ENCODE peak calls at places on chromosomes 1 and 21, in seven cellular contexts. K is H9, N is mesendoderm, Y is IMR-90, O is trophoblast cell, L is H1, W is mesenchymal stem cell. S is an unnamed sample.
A peak's percentile ranks its signal among the peaks of the same experiment; 100 is the strongest.

GRCh38 chr21:45001134-45002095 is 61.6 kb downstream of the SLX9 start:
- DNase-seq in L (no peak), O (no peak), Y (peak; percentile 65), K (no peak), W (no peak), N (no peak), S (no peak)

GRCh38 chr1:44246806-44247205 is 33.5 kb downstream of the DMAP1 start:
- DNase-seq in N (no peak), K (no peak), Y (no peak), W (no peak), L (no peak), O (no peak), S (no peak)

GRCh38 chr1:202586018-202586821 is 124.0 kb downstream of the SYT2 start:
- DNase-seq in O (no peak), L (no peak), K (no peak), N (peak; percentile 88), W (peak; percentile 68), Y (peak; percentile 38), S (no peak)

GRCh38 chr1:196933531-196934189 is 9.9 kb upstream of the CFHR2 start:
- DNase-seq in N (no peak), O (no peak), W (no peak), L (peak; percentile 50), K (peak; percentile 60), Y (no peak), S (no peak)

GRCh38 chr1:53075206-53075605 is 13.2 kb downstream of the PODN start:
- DNase-seq in K (no peak), N (no peak), O (no peak), L (no peak), W (no peak), Y (no peak), S (no peak)

GRCh38 chr1:155504207-155504606 is 58.4 kb downstream of the ASH1L start:
- DNase-seq in O (no peak), W (peak; percentile 44), K (no peak), Y (peak; percentile 42), L (no peak), N (peak; percentile 21), S (no peak)

GRCh38 chr1:31413405-31414005 is 492 bp downstream of the SERINC2 start:
- DNase-seq in N (peak; percentile 51), L (peak; percentile 74), O (peak; percentile 38), W (peak; percentile 59), K (no peak), Y (no peak), S (peak; percentile 43)

GRCh38 chr1:9313576-9313975 is 20.9 kb downstream of the SPSB1 start:
- DNase-seq in Y (no peak), O (no peak), W (no peak), L (no peak), N (no peak), K (no peak), S (no peak)

GRCh38 chr1:215022204-215022603 is 60.3 kb upstream of the KCNK2 start:
- DNase-seq in W (no peak), O (no peak), L (no peak), K (no peak), Y (peak; percentile 16), N (no peak), S (no peak)

GRCh38 chr1:46589529-46589928 is 14.5 kb downstream of the MKNK1 start:
- DNase-seq in N (no peak), K (no peak), W (no peak), L (no peak), O (no peak), Y (no peak), S (no peak)
- H4K8ac ChIP-seq in N (no peak overlapping the region), K (no peak overlapping the region), W (no peak overlapping the region), L (no peak overlapping the region), O (no peak overlapping the region), Y (no peak overlapping the region), S (no peak overlapping the region)

GRCh38 chr1:51000160-51000559 is 30.1 kb downstream of the CDKN2C start:
- DNase-seq in Y (no peak), W (no peak), L (no peak), K (no peak), O (no peak), N (no peak), S (no peak)
- H4K8ac ChIP-seq in Y (no peak overlapping the region), W (no peak overlapping the region), L (no peak overlapping the region), K (no peak overlapping the region), O (no peak overlapping the region), N (no peak overlapping the region), S (no peak overlapping the region)

GRCh38 chr1:38050397-38051141 is 4.0 kb upstream of the POU3F1 start:
- DNase-seq in N (no peak), L (no peak), Y (peak; percentile 23), O (no peak), K (no peak), W (no peak), S (no peak)

GRCh38 chr1:38055965-38056364 is 9.4 kb upstream of the POU3F1 start:
- DNase-seq in W (no peak), K (no peak), Y (no peak), N (no peak), L (no peak), O (no peak), S (no peak)

GRCh38 chr1:38055398-38055797 is 8.8 kb upstream of the POU3F1 start:
- DNase-seq in K (no peak), L (no peak), W (no peak), N (no peak), Y (no peak), O (no peak), S (no peak)

GRCh38 chr1:38052750-38053415 is 6.3 kb upstream of the POU3F1 start:
- DNase-seq in Y (no peak), W (no peak), O (no peak), L (peak; percentile 68), K (peak; percentile 79), N (peak; percentile 62), S (no peak)

DNA sequence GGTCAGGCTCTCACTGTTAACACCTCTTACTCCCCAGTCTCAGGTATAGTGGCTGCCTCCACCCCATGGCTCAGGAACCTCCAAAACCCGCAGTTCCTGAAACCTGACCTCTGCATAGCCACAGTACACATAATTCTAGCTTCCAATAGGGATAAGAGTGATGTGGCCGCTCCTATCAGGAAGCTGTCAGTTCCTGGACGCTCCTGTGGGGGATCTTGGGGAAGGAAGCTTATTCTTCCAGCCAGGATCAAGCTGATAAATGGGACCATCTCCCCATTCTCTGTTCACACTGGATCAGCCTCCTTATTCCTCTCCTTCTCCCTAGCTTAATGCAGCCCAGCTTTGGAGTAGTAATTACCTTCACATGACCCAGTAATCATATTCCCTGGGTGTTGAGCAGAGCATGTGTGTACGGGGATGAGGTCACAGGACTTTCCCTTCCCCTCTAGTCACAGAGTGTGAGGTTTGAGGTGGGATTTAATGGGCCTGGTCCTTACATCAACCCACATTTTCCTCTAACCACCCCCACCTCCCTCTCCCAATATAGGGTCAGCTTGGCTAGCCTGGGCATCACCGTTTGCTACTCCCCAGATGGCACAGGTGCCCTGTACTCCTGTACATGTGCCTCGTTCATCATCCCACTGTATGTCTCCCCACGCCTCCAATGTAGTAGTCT is 7.0 kb upstream of the POU3F1 start:
- DNase-seq in Y (no peak), K (no peak), L (no peak), O (no peak), W (no peak), N (no peak), S (no peak)
- H4K8ac ChIP-seq in Y (no peak overlapping the region), K (no peak overlapping the region), L (no peak overlapping the region), O (no peak overlapping the region), W (no peak overlapping the region), N (no peak overlapping the region), S (no peak overlapping the region)

DNA sequence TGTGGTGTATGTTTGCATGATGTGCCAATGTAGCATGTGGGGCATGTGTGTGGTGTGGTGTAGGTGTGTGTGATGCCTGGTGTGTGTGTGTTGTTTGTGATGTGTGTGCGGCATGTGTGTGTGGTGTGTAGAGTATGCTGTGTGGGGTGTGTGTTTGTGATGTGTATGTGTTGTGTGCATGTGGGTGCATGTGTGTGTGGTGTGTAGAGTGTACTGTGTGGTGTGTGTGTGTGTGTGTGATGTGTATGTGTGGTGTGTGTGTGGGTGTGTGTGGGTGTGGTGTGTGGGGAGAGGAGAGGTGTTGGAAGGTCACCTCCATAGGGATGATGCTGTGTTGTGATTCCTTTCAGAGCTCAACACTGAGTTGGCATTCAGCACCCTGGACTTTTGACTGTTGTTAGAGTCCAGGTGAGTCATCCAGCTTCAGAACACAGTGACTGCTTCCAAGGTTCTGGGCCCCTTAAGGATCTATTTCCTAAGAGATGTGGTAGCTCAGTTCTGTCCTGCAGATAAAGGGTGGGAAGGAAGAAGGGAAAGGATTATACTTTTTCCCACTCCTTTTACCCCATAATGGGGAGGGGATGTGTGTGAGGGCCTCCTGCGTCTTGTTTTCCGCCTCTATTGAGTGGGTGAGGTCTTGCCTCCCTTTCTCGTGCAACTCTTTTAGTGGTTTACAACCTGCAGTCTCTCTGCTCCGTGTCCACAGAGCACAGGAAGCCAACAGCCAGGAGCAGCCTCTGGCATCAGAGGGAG is 47.6 kb downstream of the RHOU start:
- DNase-seq in K (no peak), L (no peak), O (peak; percentile 56), W (peak; percentile 60), Y (peak; percentile 57), N (no peak), S (no peak)
- H4K8ac ChIP-seq in K (peak overlapping the region; percentile 16), L (no peak overlapping the region), O (no peak overlapping the region), W (peak overlapping the region; percentile 22), Y (no peak overlapping the region), N (no peak overlapping the region), S (no peak overlapping the region)

GRCh38 chr1:1232224-1232800 is at the start of gene B3GALT6:
- DNase-seq in W (no peak), N (no peak), Y (peak; percentile 12), L (no peak), O (no peak), K (peak; percentile 61), S (no peak)
- H4K8ac ChIP-seq in W (peak within 1 kb of the TSS; percentile 100), N (peak within 1 kb of the TSS; percentile 93), Y (peak within 1 kb of the TSS; percentile 96), L (peak within 1 kb of the TSS; percentile 91), O (peak within 1 kb of the TSS; percentile 97), K (no peak within 1 kb of the TSS), S (peak within 1 kb of the TSS; percentile 96)

DNA sequence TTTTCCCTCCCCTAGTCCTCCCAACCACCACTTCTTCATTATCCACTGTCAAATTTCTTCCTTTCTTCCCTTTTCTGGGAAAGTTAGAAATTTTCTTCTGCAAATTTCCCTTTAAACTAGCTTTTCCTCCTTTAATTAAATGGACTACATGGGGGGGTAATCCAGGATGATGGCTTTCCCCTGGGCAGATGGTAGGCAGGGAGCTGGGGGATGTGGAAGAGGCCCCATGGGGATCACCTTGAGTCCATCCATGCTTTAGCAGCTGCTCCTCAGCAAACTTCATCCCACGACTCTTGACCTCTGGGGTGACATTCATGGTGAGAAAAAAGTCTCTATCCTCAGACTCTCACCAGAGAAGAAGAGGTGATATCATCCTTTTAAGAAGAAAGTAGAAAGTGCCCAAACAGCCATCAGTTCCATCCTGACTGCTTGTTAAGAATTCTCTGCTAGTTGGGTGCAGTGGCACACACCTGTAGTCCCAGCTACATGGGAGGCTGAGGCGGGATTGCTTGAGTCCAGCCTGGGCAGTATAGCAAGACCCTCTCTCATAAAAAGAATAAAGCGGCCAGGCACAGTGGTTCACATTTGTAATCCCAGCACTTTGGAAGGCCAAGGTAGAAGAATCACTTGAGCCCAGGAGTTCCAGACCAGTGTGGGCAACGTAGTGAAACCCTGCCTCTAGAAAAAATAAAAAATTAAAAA is 2.4 kb downstream of the GPATCH4 start:
- DNase-seq in N (no peak), Y (no peak), L (no peak), K (no peak), W (no peak), O (no peak), S (no peak)
- H4K8ac ChIP-seq in N (no peak overlapping the region), Y (no peak overlapping the region), L (no peak overlapping the region), K (no peak overlapping the region), W (no peak overlapping the region), O (no peak overlapping the region), S (no peak overlapping the region)

GRCh38 chr1:198867182-198867581 is 228.3 kb downstream of the PTPRC start:
- DNase-seq in N (no peak), Y (no peak), O (no peak), W (no peak), L (no peak), K (no peak), S (no peak)
- H4K8ac ChIP-seq in N (no peak overlapping the region), Y (no peak overlapping the region), O (no peak overlapping the region), W (no peak overlapping the region), L (no peak overlapping the region), K (no peak overlapping the region), S (no peak overlapping the region)